ENCODE peak calls at places on chromosomes 13 and 19, in nine cellular contexts. One of them, this sample, is unnamed.

GRCh38 chr19:10052602-10053360 is 33.3 kb upstream of the SHFL start:
- DNase-seq in NCI-H1694 treated with DMSO at 0.1 percent for 48 hours: no peak
- DNase-seq in progenitor cell of endocrine pancreas: no peak
- DNase-seq in T-cell: no peak
- DNase-seq in naive B cell: no peak
- DNase-seq in ovary: no peak
- DNase-seq in retinal pigment epithelial cell: no peak
- DNase-seq in hypothalamus: no peak
- DNase-seq in CD8-positive, alpha-beta T cell: no peak
- DNase-seq in this sample: no peak

GRCh38 chr19:13133241-13133870 is 15.3 kb downstream of the NACC1 start:
- DNase-seq in NCI-H1694 treated with DMSO at 0.1 percent for 48 hours: no peak
- DNase-seq in hypothalamus: no peak
- DNase-seq in progenitor cell of endocrine pancreas: no peak
- DNase-seq in naive B cell: no peak
- DNase-seq in CD8-positive, alpha-beta T cell: no peak
- DNase-seq in T-cell: no peak
- DNase-seq in ovary: no peak
- DNase-seq in retinal pigment epithelial cell: no peak
- DNase-seq in this sample: no peak

GRCh38 chr19:375395-376110 is 31.0 kb upstream of the MIER2 start:
- DNase-seq in NCI-H1694 treated with DMSO at 0.1 percent for 48 hours: no peak
- DNase-seq in CD8-positive, alpha-beta T cell: no peak
- DNase-seq in ovary: no peak
- DNase-seq in T-cell: no peak
- DNase-seq in naive B cell: no peak
- DNase-seq in retinal pigment epithelial cell: no peak
- DNase-seq in progenitor cell of endocrine pancreas: no peak
- DNase-seq in hypothalamus: no peak
- DNase-seq in this sample: no peak

GRCh38 chr19:30425885-30426838 is 54.0 kb downstream of the ZNF536 start:
- DNase-seq in retinal pigment epithelial cell: no peak
- DNase-seq in CD8-positive, alpha-beta T cell: no peak
- DNase-seq in progenitor cell of endocrine pancreas: no peak
- DNase-seq in hypothalamus: no peak
- DNase-seq in NCI-H1694 treated with DMSO at 0.1 percent for 48 hours: no peak
- DNase-seq in naive B cell: no peak
- DNase-seq in ovary: no peak
- DNase-seq in T-cell: no peak
- DNase-seq in this sample: no peak

GRCh38 chr19:8371011-8371804 is 7.3 kb downstream of the ANGPTL4 start:
- DNase-seq in naive B cell: no peak
- DNase-seq in NCI-H1694 treated with DMSO at 0.1 percent for 48 hours: no peak
- DNase-seq in progenitor cell of endocrine pancreas: no peak
- DNase-seq in hypothalamus: no peak
- DNase-seq in retinal pigment epithelial cell: no peak
- DNase-seq in ovary: no peak
- DNase-seq in T-cell: no peak
- DNase-seq in CD8-positive, alpha-beta T cell: no peak
- DNase-seq in this sample: no peak

GRCh38 chr13:50592412-50593145 is 250.9 kb downstream of the DLEU7 start:
- DNase-seq in CD8-positive, alpha-beta T cell: no peak
- DNase-seq in T-cell: no peak
- DNase-seq in naive B cell: no peak
- DNase-seq in hypothalamus: no peak
- DNase-seq in retinal pigment epithelial cell: peak; percentile 31
- DNase-seq in progenitor cell of endocrine pancreas: no peak
- DNase-seq in ovary: no peak
- DNase-seq in NCI-H1694 treated with DMSO at 0.1 percent for 48 hours: no peak
- DNase-seq in this sample: no peak

GRCh38 chr13:71867101-71867814 is at the start of gene DACH1:
- DNase-seq in NCI-H1694 treated with DMSO at 0.1 percent for 48 hours: peak; percentile 83
- DNase-seq in CD8-positive, alpha-beta T cell: no peak
- DNase-seq in naive B cell: no peak
- DNase-seq in ovary: no peak
- DNase-seq in retinal pigment epithelial cell: peak; percentile 84
- DNase-seq in progenitor cell of endocrine pancreas: peak; percentile 19
- DNase-seq in T-cell: no peak
- DNase-seq in hypothalamus: no peak
- DNase-seq in this sample: peak; percentile 92

GRCh38 chr19:3682741-3683404 is 17.4 kb downstream of the PIP5K1C start:
- DNase-seq in CD8-positive, alpha-beta T cell: no peak
- DNase-seq in naive B cell: no peak
- DNase-seq in progenitor cell of endocrine pancreas: no peak
- DNase-seq in T-cell: no peak
- DNase-seq in NCI-H1694 treated with DMSO at 0.1 percent for 48 hours: no peak
- DNase-seq in retinal pigment epithelial cell: no peak
- DNase-seq in ovary: peak; percentile 57
- DNase-seq in hypothalamus: no peak
- DNase-seq in this sample: no peak

GRCh38 chr13:48151766-48152165 is 56.9 kb upstream of the MED4 start:
- DNase-seq in retinal pigment epithelial cell: no peak
- DNase-seq in progenitor cell of endocrine pancreas: no peak
- DNase-seq in ovary: no peak
- DNase-seq in CD8-positive, alpha-beta T cell: no peak
- DNase-seq in naive B cell: no peak
- DNase-seq in NCI-H1694 treated with DMSO at 0.1 percent for 48 hours: no peak
- DNase-seq in T-cell: no peak
- DNase-seq in hypothalamus: no peak
- DNase-seq in this sample: no peak

GRCh38 chr19:48630289-48631036 is 6.7 kb downstream of the DBP start:
- DNase-seq in ovary: peak; percentile 76
- DNase-seq in retinal pigment epithelial cell: no peak
- DNase-seq in hypothalamus: no peak
- DNase-seq in NCI-H1694 treated with DMSO at 0.1 percent for 48 hours: no peak
- DNase-seq in T-cell: no peak
- DNase-seq in CD8-positive, alpha-beta T cell: no peak
- DNase-seq in progenitor cell of endocrine pancreas: no peak
- DNase-seq in naive B cell: no peak
- DNase-seq in this sample: no peak

GRCh38 chr19:6639439-6639838 is 30.5 kb downstream of the TNFSF14 start:
- DNase-seq in T-cell: no peak
- DNase-seq in NCI-H1694 treated with DMSO at 0.1 percent for 48 hours: no peak
- DNase-seq in CD8-positive, alpha-beta T cell: no peak
- DNase-seq in progenitor cell of endocrine pancreas: no peak
- DNase-seq in hypothalamus: no peak
- DNase-seq in retinal pigment epithelial cell: no peak
- DNase-seq in ovary: no peak
- DNase-seq in naive B cell: no peak
- DNase-seq in this sample: no peak

GRCh38 chr13:110218601-110219201 is 88.3 kb downstream of the COL4A1 start:
- DNase-seq in ovary: no peak
- DNase-seq in naive B cell: no peak
- DNase-seq in NCI-H1694 treated with DMSO at 0.1 percent for 48 hours: no peak
- DNase-seq in retinal pigment epithelial cell: no peak
- DNase-seq in T-cell: no peak
- DNase-seq in CD8-positive, alpha-beta T cell: no peak
- DNase-seq in progenitor cell of endocrine pancreas: no peak
- DNase-seq in hypothalamus: no peak
- DNase-seq in this sample: no peak

GRCh38 chr19:13339869-13340268 is 166.4 kb downstream of the CACNA1A start:
- DNase-seq in naive B cell: no peak
- DNase-seq in NCI-H1694 treated with DMSO at 0.1 percent for 48 hours: no peak
- DNase-seq in progenitor cell of endocrine pancreas: no peak
- DNase-seq in ovary: no peak
- DNase-seq in CD8-positive, alpha-beta T cell: no peak
- DNase-seq in T-cell: no peak
- DNase-seq in hypothalamus: no peak
- DNase-seq in retinal pigment epithelial cell: no peak
- DNase-seq in this sample: no peak

GRCh38 chr13:90846956-90847355 is 500.5 kb upstream of the MIR17HG start:
- DNase-seq in naive B cell: no peak
- DNase-seq in retinal pigment epithelial cell: no peak
- DNase-seq in hypothalamus: no peak
- DNase-seq in ovary: no peak
- DNase-seq in CD8-positive, alpha-beta T cell: no peak
- DNase-seq in progenitor cell of endocrine pancreas: no peak
- DNase-seq in T-cell: no peak
- DNase-seq in NCI-H1694 treated with DMSO at 0.1 percent for 48 hours: no peak
- DNase-seq in this sample: no peak

GRCh38 chr13:26340812-26341211 is 86.9 kb downstream of the CDK8 start:
- DNase-seq in naive B cell: no peak
- DNase-seq in hypothalamus: no peak
- DNase-seq in CD8-positive, alpha-beta T cell: no peak
- DNase-seq in ovary: no peak
- DNase-seq in T-cell: no peak
- DNase-seq in retinal pigment epithelial cell: no peak
- DNase-seq in progenitor cell of endocrine pancreas: no peak
- DNase-seq in NCI-H1694 treated with DMSO at 0.1 percent for 48 hours: no peak
- DNase-seq in this sample: no peak

GRCh38 chr13:100510208-100510997 is 78.2 kb downstream of the GGACT start:
- DNase-seq in NCI-H1694 treated with DMSO at 0.1 percent for 48 hours: no peak
- DNase-seq in naive B cell: no peak
- DNase-seq in T-cell: no peak
- DNase-seq in progenitor cell of endocrine pancreas: no peak
- DNase-seq in hypothalamus: no peak
- DNase-seq in CD8-positive, alpha-beta T cell: no peak
- DNase-seq in ovary: no peak
- DNase-seq in retinal pigment epithelial cell: no peak
- DNase-seq in this sample: no peak

GRCh38 chr19:601790-602189 is 12.1 kb downstream of the HCN2 start:
- DNase-seq in retinal pigment epithelial cell: no peak
- DNase-seq in naive B cell: no peak
- DNase-seq in progenitor cell of endocrine pancreas: no peak
- DNase-seq in T-cell: no peak
- DNase-seq in hypothalamus: no peak
- DNase-seq in ovary: no peak
- DNase-seq in CD8-positive, alpha-beta T cell: no peak
- DNase-seq in NCI-H1694 treated with DMSO at 0.1 percent for 48 hours: no peak
- DNase-seq in this sample: no peak

GRCh38 chr19:4660181-4660791 is 9.9 kb downstream of the MYDGF start:
- DNase-seq in ovary: no peak
- DNase-seq in T-cell: no peak
- DNase-seq in progenitor cell of endocrine pancreas: no peak
- DNase-seq in retinal pigment epithelial cell: no peak
- DNase-seq in NCI-H1694 treated with DMSO at 0.1 percent for 48 hours: no peak
- DNase-seq in CD8-positive, alpha-beta T cell: no peak
- DNase-seq in hypothalamus: no peak
- DNase-seq in naive B cell: no peak
- DNase-seq in this sample: no peak

GRCh38 chr13:112353856-112354255 is 22.3 kb upstream of the SPACA7 start:
- DNase-seq in CD8-positive, alpha-beta T cell: no peak
- DNase-seq in progenitor cell of endocrine pancreas: no peak
- DNase-seq in ovary: no peak
- DNase-seq in retinal pigment epithelial cell: no peak
- DNase-seq in naive B cell: no peak
- DNase-seq in NCI-H1694 treated with DMSO at 0.1 percent for 48 hours: no peak
- DNase-seq in T-cell: no peak
- DNase-seq in hypothalamus: no peak
- DNase-seq in this sample: no peak

GRCh38 chr13:41802684-41803554 is 158.0 kb downstream of the VWA8 start:
- DNase-seq in NCI-H1694 treated with DMSO at 0.1 percent for 48 hours: no peak
- DNase-seq in naive B cell: no peak
- DNase-seq in hypothalamus: no peak
- DNase-seq in retinal pigment epithelial cell: no peak
- DNase-seq in progenitor cell of endocrine pancreas: no peak
- DNase-seq in ovary: no peak
- DNase-seq in CD8-positive, alpha-beta T cell: no peak
- DNase-seq in T-cell: no peak
- DNase-seq in this sample: no peak

GRCh38 chr13:49627831-49628652 is at the start of gene ARL11:
- DNase-seq in naive B cell: peak; percentile 85
- DNase-seq in retinal pigment epithelial cell: no peak
- DNase-seq in NCI-H1694 treated with DMSO at 0.1 percent for 48 hours: no peak
- DNase-seq in CD8-positive, alpha-beta T cell: peak; percentile 13
- DNase-seq in progenitor cell of endocrine pancreas: no peak
- DNase-seq in hypothalamus: no peak
- DNase-seq in T-cell: peak; percentile 31
- DNase-seq in ovary: no peak
- DNase-seq in this sample: no peak

GRCh38 chr19:6577410-6578125 is 13.4 kb downstream of the CD70 start:
- DNase-seq in T-cell: no peak
- DNase-seq in progenitor cell of endocrine pancreas: no peak
- DNase-seq in CD8-positive, alpha-beta T cell: no peak
- DNase-seq in hypothalamus: no peak
- DNase-seq in naive B cell: peak; percentile 77
- DNase-seq in NCI-H1694 treated with DMSO at 0.1 percent for 48 hours: no peak
- DNase-seq in retinal pigment epithelial cell: no peak
- DNase-seq in ovary: no peak
- DNase-seq in this sample: no peak

GRCh38 chr19:1264801-1265610 is 4.1 kb upstream of the CIRBP start:
- DNase-seq in NCI-H1694 treated with DMSO at 0.1 percent for 48 hours: no peak
- DNase-seq in retinal pigment epithelial cell: no peak
- DNase-seq in CD8-positive, alpha-beta T cell: no peak
- DNase-seq in hypothalamus: no peak
- DNase-seq in ovary: peak; percentile 78
- DNase-seq in progenitor cell of endocrine pancreas: no peak
- DNase-seq in naive B cell: peak; percentile 82
- DNase-seq in T-cell: no peak
- DNase-seq in this sample: no peak

GRCh38 chr19:5907216-5907615 is 2.5 kb downstream of the VMAC start:
- DNase-seq in ovary: no peak
- DNase-seq in retinal pigment epithelial cell: no peak
- DNase-seq in progenitor cell of endocrine pancreas: no peak
- DNase-seq in naive B cell: no peak
- DNase-seq in CD8-positive, alpha-beta T cell: no peak
- DNase-seq in T-cell: no peak
- DNase-seq in NCI-H1694 treated with DMSO at 0.1 percent for 48 hours: no peak
- DNase-seq in hypothalamus: no peak
- DNase-seq in this sample: no peak

GRCh38 chr13:106701810-106702341 is 133.9 kb upstream of the ARGLU1 start:
- DNase-seq in retinal pigment epithelial cell: no peak
- DNase-seq in T-cell: no peak
- DNase-seq in progenitor cell of endocrine pancreas: no peak
- DNase-seq in naive B cell: no peak
- DNase-seq in NCI-H1694 treated with DMSO at 0.1 percent for 48 hours: no peak
- DNase-seq in ovary: no peak
- DNase-seq in hypothalamus: no peak
- DNase-seq in CD8-positive, alpha-beta T cell: no peak
- DNase-seq in this sample: no peak

GRCh38 chr19:34274284-34274826 is 20.0 kb downstream of the GARRE1 start:
- DNase-seq in naive B cell: no peak
- DNase-seq in retinal pigment epithelial cell: no peak
- DNase-seq in NCI-H1694 treated with DMSO at 0.1 percent for 48 hours: no peak
- DNase-seq in ovary: no peak
- DNase-seq in T-cell: no peak
- DNase-seq in hypothalamus: no peak
- DNase-seq in CD8-positive, alpha-beta T cell: no peak
- DNase-seq in progenitor cell of endocrine pancreas: no peak
- DNase-seq in this sample: no peak

GRCh38 chr19:41541990-41542584 is 33.9 kb upstream of the CEACAM21 start:
- DNase-seq in progenitor cell of endocrine pancreas: no peak
- DNase-seq in NCI-H1694 treated with DMSO at 0.1 percent for 48 hours: no peak
- DNase-seq in T-cell: peak; percentile 70
- DNase-seq in hypothalamus: no peak
- DNase-seq in CD8-positive, alpha-beta T cell: peak; percentile 64
- DNase-seq in naive B cell: peak; percentile 67
- DNase-seq in retinal pigment epithelial cell: no peak
- DNase-seq in ovary: no peak
- DNase-seq in this sample: no peak